ENCODE peak calls at places on chromosomes 5 and 9, in five cellular contexts. M is fibroblast of lung, D is adrenal gland, G is upper lobe of right lung, O is transverse colon. J is an unnamed sample. For H3K27me3, the result is how much of the 10 kb centered on the place peaks cover.

GRCh38 chr9:32992596-32993238 is 8.7 kb downstream of the APTX start:
- DNase-seq in O (no peak), G (no peak), D (no peak), M (no peak), J (no peak)

GRCh38 chr5:67301285-67301904 is 104.8 kb upstream of the CD180 start:
- DNase-seq in M (peak), O (peak), D (peak), G (no peak), J (no peak)

GRCh38 chr5:53369681-53370080 is 110.7 kb upstream of the FST start:
- DNase-seq in G (no peak), M (peak), O (no peak), D (no peak), J (no peak)

GRCh38 chr5:59039296-59040006 is 456.6 kb downstream of the RAB3C start:
- DNase-seq in M (peak), O (peak), G (peak), D (peak), J (peak)

GRCh38 chr5:6766558-6767191 is 53.4 kb downstream of the TENT4A start:
- DNase-seq in M (peak), O (peak), D (peak), G (peak), J (peak)

GRCh38 chr5:165334186-165334585 is 1828.8 kb downstream of the MAT2B start:
- DNase-seq in G (no peak), D (no peak), M (peak), O (no peak), J (no peak)

GRCh38 chr9:101311759-101312420 is 72.9 kb downstream of the BAAT start:
- DNase-seq in O (no peak), D (peak), G (no peak), M (peak), J (no peak)

GRCh38 chr9:113807173-113808061 is 68.7 kb upstream of the ZNF618 start:
- DNase-seq in O (peak), D (peak), G (no peak), M (peak), J (peak)

GRCh38 chr9:127049044-127049443 is 73.4 kb downstream of the ANGPTL2 start:
- DNase-seq in G (no peak), D (peak), O (peak), M (peak), J (peak)

GRCh38 chr5:78260771-78261170 is 33.7 kb downstream of the AP3B1 start:
- DNase-seq in D (no peak), M (peak), G (no peak), O (no peak), J (no peak)

GRCh38 chr9:36400332-36401178 is 486 bp upstream of the RNF38 start:
- DNase-seq in G (peak), D (peak), M (peak), O (peak), J (peak)

GRCh38 chr9:136726631-136727191 is 14.3 kb downstream of the DIPK1B start:
- DNase-seq in O (no peak), D (no peak), G (no peak), M (peak), J (no peak)

GRCh38 chr5:53425598-53426516 is 54.6 kb upstream of the FST start:
- DNase-seq in M (peak), D (no peak), G (no peak), O (peak), J (peak)

GRCh38 chr5:172952034-172952511 is 7.2 kb upstream of the RPL26L1 start:
- DNase-seq in O (no peak), M (peak), G (no peak), D (no peak), J (no peak)

GRCh38 chr9:89120704-89121103 is 57.9 kb downstream of the SHC3 start:
- DNase-seq in O (no peak), G (no peak), M (no peak), D (no peak), J (no peak)

GRCh38 chr5:163943546-163943945 is 438.1 kb downstream of the MAT2B start:
- DNase-seq in M (peak), O (no peak), D (no peak), G (no peak), J (no peak)

GRCh38 chr5:62780230-62780629 is 201.6 kb downstream of the LRRC70 start:
- DNase-seq in D (no peak), M (no peak), O (no peak), G (no peak), J (no peak)

GRCh38 chr5:133469846-133470245 is 142.5 kb downstream of the FSTL4 start:
- DNase-seq in M (no peak), G (no peak), O (no peak), D (no peak), J (no peak)

GRCh38 chr9:81596671-81597426 is 92.5 kb downstream of the TLE1 start:
- DNase-seq in M (no peak), D (no peak), O (no peak), G (no peak), J (no peak)

GRCh38 chr5:11483630-11484029 is 420.6 kb downstream of the CTNND2 start:
- DNase-seq in D (no peak), O (no peak), G (no peak), M (peak), J (no peak)

GRCh38 chr9:27473135-27473534 is 51.0 kb upstream of the IFNK start:
- DNase-seq in G (peak), D (peak), M (peak), O (peak), J (peak)

GRCh38 chr5:178467261-178468195 is 122.7 kb downstream of the COL23A1 start:
- DNase-seq in D (peak), O (peak), M (no peak), G (peak), J (no peak)

GRCh38 chr9:134677743-134678142 is 36.1 kb downstream of the COL5A1 start:
- DNase-seq in M (no peak), O (no peak), D (no peak), G (peak), J (no peak)

GRCh38 chr9:100083448-100084144 is 15.2 kb downstream of the ERP44 start:
- DNase-seq in O (no peak), G (no peak), M (no peak), D (no peak), J (no peak)

GRCh38 chr5:169440107-169440701 is 139.3 kb upstream of the SLIT3 start:
- DNase-seq in D (no peak), M (no peak), G (no peak), O (no peak), J (no peak)

GRCh38 chr5:143106175-143106574 is 297.3 kb downstream of the NR3C1 start:
- DNase-seq in G (no peak), D (peak), M (peak), O (no peak), J (peak)

GRCh38 chr9:131744171-131744714 is 4.4 kb upstream of the RAPGEF1 start:
- DNase-seq in M (peak), G (no peak), D (no peak), O (no peak), J (peak)

GRCh38 chr9:135983745-135984710 is 22.9 kb upstream of the UBAC1 start:
- DNase-seq in G (no peak), O (no peak), D (no peak), M (no peak), J (no peak)

GRCh38 chr9:70830618-70831017 is 290.8 kb downstream of the TRPM3 start:
- DNase-seq in G (no peak), M (no peak), D (no peak), O (no peak), J (no peak)

GRCh38 chr5:157431544-157432200 is 28.3 kb upstream of the NIPAL4 start:
- DNase-seq in M (peak), O (peak), D (peak), G (no peak), J (no peak)
- TF ChIP-seq CTCF in M (peak), O (peak), D (peak), G (peak), J (peak)

DNA sequence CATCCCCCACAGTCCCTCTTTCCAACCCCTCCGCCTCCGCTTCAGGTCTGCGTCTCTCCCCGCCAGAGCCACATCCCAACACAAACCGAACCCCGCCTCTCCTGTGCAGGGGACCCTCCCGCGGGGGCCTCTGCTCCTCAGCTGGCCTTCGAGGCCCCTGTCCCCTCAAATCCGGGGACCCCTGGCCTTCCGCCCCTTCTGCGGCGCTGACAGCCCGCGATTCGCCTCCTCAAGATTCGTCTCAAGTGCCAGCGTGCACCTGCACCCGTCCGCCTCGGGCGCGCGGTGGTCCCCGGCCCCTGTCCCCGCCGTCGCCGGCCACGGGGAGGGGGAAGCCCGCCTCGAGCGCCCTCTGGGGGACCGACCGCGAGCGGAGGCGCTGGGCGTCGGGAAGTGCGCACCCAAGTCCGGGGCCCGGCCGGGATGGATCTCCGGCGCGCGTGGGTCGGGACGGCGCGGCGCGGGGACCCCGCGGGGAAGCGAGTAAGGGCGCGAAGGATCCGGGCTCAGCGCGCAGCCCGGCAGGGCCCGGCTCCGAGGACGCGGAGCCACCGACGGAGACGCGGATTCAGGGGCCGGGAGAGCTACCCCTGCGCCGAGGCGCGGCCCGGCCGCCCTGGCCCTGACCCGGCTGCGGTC is 623 bp downstream of the FLT4 start:
- DNase-seq in D (no peak), O (no peak), M (no peak), G (peak), J (no peak)
- H3K27me3 ChIP-seq in D (under half), O (half or more), M (under half), G (under half), J (under half)

GRCh38 chr9:109520475-109521132 is 22.5 kb upstream of the PTPN3 start:
- DNase-seq in M (peak), D (peak), O (peak), G (no peak), J (peak)
- TF ChIP-seq CTCF in M (peak), D (peak), O (peak), G (peak), J (peak)

GRCh38 chr5:1952456-1953099 is 69.9 kb upstream of the IRX4 start:
- DNase-seq in G (no peak), M (no peak), O (no peak), D (no peak), J (no peak)

GRCh38 chr5:1951165-1951816 is 68.6 kb upstream of the IRX4 start:
- DNase-seq in M (no peak), D (no peak), G (peak), O (no peak), J (no peak)

GRCh38 chr5:1950708-1951103 is 68.0 kb upstream of the IRX4 start:
- DNase-seq in M (peak), O (no peak), G (no peak), D (no peak), J (no peak)

GRCh38 chr5:1950096-1950707 is 67.5 kb upstream of the IRX4 start:
- DNase-seq in D (no peak), O (no peak), M (no peak), G (peak), J (no peak)

DNA sequence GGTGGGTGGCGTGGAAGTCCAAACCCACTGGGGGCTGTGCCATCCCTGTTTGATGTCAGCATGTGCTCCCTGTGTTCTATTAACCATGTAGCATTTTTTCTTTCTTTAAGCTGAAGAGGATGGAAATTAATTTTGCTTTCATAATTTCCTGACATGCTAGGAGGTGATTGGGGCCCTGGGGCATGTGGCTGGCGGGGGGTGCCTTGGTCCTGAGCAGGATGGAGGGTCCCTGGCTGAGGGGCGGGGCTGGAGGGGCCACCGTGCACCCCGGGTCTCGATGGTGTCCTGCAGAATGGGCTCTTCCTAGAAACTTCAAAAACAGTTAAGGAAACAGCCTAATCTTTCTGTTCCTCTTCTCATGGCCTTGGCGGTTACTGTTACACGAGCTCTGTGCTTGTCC is 69.3 kb upstream of the IRX4 start:
- DNase-seq in M (no peak), O (no peak), D (no peak), G (no peak), J (no peak)
- H3K27me3 ChIP-seq in M (under half), O (under half), D (under half), G (under half), J (under half)

GRCh38 chr5:153831976-153832375 is 206.7 kb downstream of the FAM114A2 start:
- DNase-seq in G (no peak), O (no peak), D (no peak), M (peak), J (no peak)

GRCh38 chr5:153824909-153825308 is 213.8 kb downstream of the FAM114A2 start:
- DNase-seq in D (no peak), G (no peak), M (no peak), O (no peak), J (no peak)

GRCh38 chr5:153827407-153827806 is 211.3 kb downstream of the FAM114A2 start:
- DNase-seq in G (no peak), D (no peak), M (no peak), O (no peak), J (no peak)
- TF ChIP-seq CTCF in G (no peak), D (no peak), M (peak), O (no peak), J (no peak)